ENCODE peak calls at places on chromosomes 4 and X, in ten cellular contexts. A is activated naive CD4-positive, alpha-beta T cell treated with anti-CD3 and anti-CD28 coated beads for 36 hours; I is DMS 273 treated with DMSO at 0.1 percent for 48 hours; X is frontal cortex; Z is psoas muscle; P is lower lobe of right lung; L is kidney tubule cell; E is GM13976; G is activated T-helper 2 cell treated with anti-CD3 and anti-CD28 coated beads, Interferon-gamma antibody, Interleukin-2, Interleukin-4, amounts not matched to agents 10 μg/mL and 5 μg/mL and 100 μg/mL, durations not matched to agents 14 hours and 24 hours and 36 hours; U is OCI-LY7. O is an unnamed sample.

GRCh38 chr4:80732010-80732409 is 298.5 kb upstream of the BMP3 start:
- DNase-seq in Z (no peak), U (no peak), I (no peak), L (peak; percentile 22), E (no peak), X (no peak), A (no peak), G (no peak), P (no peak), O (no peak)

GRCh38 chr4:77145806-77146425 is 11.1 kb upstream of the CCNG2 start:
- DNase-seq in E (no peak), P (no peak), X (no peak), G (no peak), Z (no peak), A (no peak), I (no peak), U (peak; percentile 45), L (no peak), O (no peak)

GRCh38 chr4:4860381-4860802 is 927 bp downstream of the MSX1 start:
- DNase-seq in E (no peak), A (no peak), L (peak; percentile 7), P (no peak), Z (no peak), X (no peak), G (no peak), I (no peak), U (no peak), O (no peak)

GRCh38 chr4:80243274-80244018 is 23.0 kb upstream of the FGF5 start:
- DNase-seq in E (no peak), L (no peak), P (no peak), Z (no peak), I (no peak), A (no peak), X (no peak), U (no peak), G (no peak), O (no peak)

GRCh38 chr4:41878170-41878941 is 56.9 kb upstream of the TMEM33 start:
- DNase-seq in X (no peak), P (no peak), Z (peak; percentile 35), L (no peak), U (no peak), I (no peak), A (no peak), G (no peak), E (no peak), O (no peak)

GRCh38 chr4:5746829-5747745 is 36.1 kb downstream of the EVC start:
- DNase-seq in P (no peak), L (peak; percentile 82), G (no peak), A (no peak), E (no peak), Z (no peak), I (no peak), X (no peak), U (no peak), O (no peak)

GRCh38 chrX:39133971-39134370 is 332.7 kb downstream of the MID1IP1 start:
- DNase-seq in G (no peak), X (no peak), Z (no peak), E (no peak), A (peak; percentile 46), L (no peak), P (no peak), U (peak; percentile 24), I (no peak), O (no peak)

GRCh38 chrX:154354013-154354412 is 20.4 kb downstream of the FLNA start:
- DNase-seq in U (no peak), X (no peak), A (no peak), Z (no peak), P (no peak), L (no peak), I (no peak), G (no peak), E (no peak), O (peak; percentile 70)

GRCh38 chr4:169270156-169270809 is 473 bp downstream of the SH3RF1 start:
- DNase-seq in A (peak; percentile 36), Z (peak; percentile 81), I (no peak), L (peak; percentile 56), E (peak; percentile 78), U (no peak), P (peak; percentile 75), G (peak; percentile 13), X (peak; percentile 65), O (peak; percentile 70)

GRCh38 chr4:336099-336892 is 1.3 kb upstream of the ZNF141 start:
- DNase-seq in E (peak; percentile 50), P (peak; percentile 52), A (no peak), I (no peak), L (no peak), G (no peak), U (no peak), X (peak; percentile 36), Z (peak; percentile 54), O (peak; percentile 70)

GRCh38 chrX:53262918-53263394 is 18.4 kb downstream of the IQSEC2 start:
- DNase-seq in I (no peak), U (no peak), X (no peak), G (no peak), P (no peak), A (peak; percentile 8), L (peak; percentile 95), E (no peak), Z (no peak), O (no peak)